ENCODE peak calls at places on chromosomes 2 and 18, in ten cellular contexts. M, E, P, O, Q, Z, U, W, V and H are unnamed samples.

GRCh38 chr2:122108186-122108585 is 352.7 kb downstream of the TSN start:
- DNase-seq in U (no peak), W (no peak), O (no peak), M (no peak), E (no peak), V (no peak), Z (no peak), P (no peak), Q (no peak), H (no peak)

GRCh38 chr2:120367649-120368048 is 21.7 kb downstream of the INHBB start:
- DNase-seq in U (no peak), Z (no peak), E (no peak), W (no peak), P (no peak), Q (no peak), V (no peak), M (no peak), O (no peak), H (no peak)

GRCh38 chr18:13380671-13381070 is 162.1 kb downstream of the LDLRAD4 start:
- DNase-seq in M (no peak), V (no peak), U (no peak), Z (no peak), Q (peak), E (no peak), P (no peak), W (no peak), O (no peak), H (no peak)

GRCh38 chr2:112658820-112659667 is 13.3 kb downstream of the SLC20A1 start:
- DNase-seq in U (no peak), Q (no peak), V (no peak), O (no peak), P (no peak), Z (no peak), E (no peak), W (no peak), M (no peak), H (no peak)

GRCh38 chr2:216119986-216120385 is 10.8 kb downstream of the XRCC5 start:
- DNase-seq in W (no peak), Q (no peak), U (no peak), M (no peak), O (no peak), P (no peak), Z (no peak), E (no peak), V (no peak), H (no peak)

GRCh38 chr2:75595541-75596395 is 35.0 kb upstream of the EVA1A start:
- DNase-seq in P (no peak), W (no peak), M (no peak), E (no peak), V (no peak), Z (no peak), Q (no peak), U (no peak), O (no peak), H (no peak)

GRCh38 chr2:207308519-207309224 is 142.9 kb upstream of the KLF7 start:
- DNase-seq in O (no peak), W (no peak), Q (no peak), M (no peak), E (no peak), V (no peak), U (no peak), Z (no peak), P (no peak), H (no peak)

GRCh38 chr2:65350714-65351113 is 81.7 kb downstream of the SPRED2 start:
- DNase-seq in M (peak), O (no peak), Z (peak), W (peak), Q (no peak), E (no peak), P (no peak), U (no peak), V (no peak), H (peak)

GRCh38 chr2:59301466-59302402 is 1060.6 kb upstream of the FANCL start:
- DNase-seq in O (no peak), P (peak), V (peak), M (no peak), Q (peak), E (no peak), U (peak), Z (peak), W (peak), H (peak)

GRCh38 chr2:231364961-231365810 is 30.3 kb upstream of the B3GNT7 start:
- DNase-seq in P (no peak), W (peak), V (peak), E (no peak), O (peak), Q (no peak), Z (no peak), U (peak), M (no peak), H (no peak)

GRCh38 chr18:45569566-45569965 is 45.7 kb upstream of the SLC14A2 start:
- DNase-seq in U (no peak), P (no peak), O (no peak), W (no peak), E (no peak), Q (no peak), Z (no peak), V (no peak), M (no peak), H (no peak)

GRCh38 chr18:59359576-59359952 is 499 bp upstream of the LMAN1 start:
- DNase-seq in P (no peak), E (no peak), W (no peak), Z (no peak), Q (no peak), M (no peak), O (no peak), V (no peak), U (no peak), H (no peak)

GRCh38 chr2:156064540-156064939 is 268.0 kb downstream of the NR4A2 start:
- DNase-seq in P (no peak), Q (no peak), E (no peak), M (no peak), V (no peak), U (no peak), Z (no peak), O (no peak), W (peak), H (no peak)

DNA sequence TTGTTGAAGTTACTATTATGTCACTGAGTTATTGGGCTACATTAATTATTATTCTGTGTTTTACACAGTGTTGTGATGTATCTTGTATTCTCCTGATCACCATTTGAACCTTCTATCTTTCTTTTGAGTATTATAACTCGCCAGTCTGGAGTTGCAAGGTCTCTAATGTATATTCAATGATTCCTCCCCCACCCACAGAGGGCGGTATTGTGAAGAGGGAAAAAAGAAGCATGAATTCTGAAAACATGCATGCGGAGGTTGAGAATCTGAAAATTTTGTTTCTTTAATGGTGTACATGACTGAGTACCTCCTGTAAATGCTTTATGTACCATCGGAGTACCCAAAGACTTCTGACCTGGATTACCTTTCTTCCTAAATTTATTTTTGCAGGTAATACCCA is 266.6 kb downstream of the NR4A2 start:
- DNase-seq in Z (peak), W (no peak), O (no peak), E (no peak), P (no peak), U (no peak), Q (no peak), V (peak), M (no peak), H (no peak)
- TF ChIP-seq CTCF in Z (peak), W (peak), O (no peak), E (no peak), P (no peak), U (no peak), Q (no peak), V (peak), M (peak), H (no peak)

GRCh38 chr2:20050712-20051517 is 513 bp downstream of the LAPTM4A start:
- DNase-seq in V (peak), Z (peak), E (peak), O (peak), P (peak), U (peak), Q (peak), W (peak), M (no peak), H (peak)
- TF ChIP-seq CTCF in V (no peak), Z (peak), E (peak), O (no peak), P (no peak), U (no peak), Q (no peak), W (peak), M (peak), H (peak)

GRCh38 chr2:193861557-193861956 is 1666.8 kb upstream of the TMEFF2 start:
- DNase-seq in W (no peak), P (no peak), O (no peak), V (no peak), Z (no peak), U (no peak), Q (no peak), E (no peak), M (no peak), H (no peak)
- TF ChIP-seq CTCF in W (no peak), P (no peak), O (no peak), V (peak), Z (no peak), U (no peak), Q (no peak), E (no peak), M (peak), H (no peak)

GRCh38 chr2:113720167-113720566 is 36.3 kb downstream of the SLC35F5 start:
- DNase-seq in P (no peak), V (no peak), U (no peak), Q (no peak), O (no peak), Z (no peak), M (no peak), E (no peak), W (peak), H (no peak)
- TF ChIP-seq CTCF in P (peak), V (peak), U (peak), Q (no peak), O (no peak), Z (no peak), M (peak), E (peak), W (no peak), H (no peak)

GRCh38 chr2:164657129-164657528 is 35.8 kb upstream of the GRB14 start:
- DNase-seq in W (peak), V (no peak), Q (no peak), O (no peak), Z (no peak), U (no peak), M (no peak), E (no peak), P (no peak), H (no peak)

GRCh38 chr2:164651361-164651760 is 30.1 kb upstream of the GRB14 start:
- DNase-seq in V (no peak), W (no peak), E (no peak), M (no peak), O (no peak), Z (no peak), Q (no peak), P (no peak), U (no peak), H (no peak)

GRCh38 chr2:164661349-164661748 is 40.1 kb upstream of the GRB14 start:
- DNase-seq in Z (no peak), W (peak), E (no peak), Q (no peak), U (no peak), O (no peak), P (no peak), M (no peak), V (no peak), H (no peak)

GRCh38 chr2:164655336-164655735 is 34.1 kb upstream of the GRB14 start:
- DNase-seq in M (no peak), O (no peak), V (no peak), U (no peak), Q (no peak), P (no peak), Z (no peak), W (peak), E (no peak), H (no peak)

GRCh38 chr2:164655750-164656149 is 34.5 kb upstream of the GRB14 start:
- DNase-seq in P (no peak), O (no peak), M (no peak), W (no peak), V (peak), Q (no peak), E (no peak), Z (no peak), U (no peak), H (no peak)
- TF ChIP-seq CTCF in P (no peak), O (no peak), M (no peak), W (no peak), V (no peak), Q (no peak), E (no peak), Z (no peak), U (no peak), H (no peak)

GRCh38 chr2:100228415-100228814 is 86.0 kb upstream of the AFF3 start:
- DNase-seq in M (no peak), O (no peak), Q (no peak), P (no peak), V (no peak), E (no peak), U (no peak), W (no peak), Z (no peak), H (no peak)
- TF ChIP-seq CTCF in M (no peak), O (no peak), Q (no peak), P (no peak), V (no peak), E (no peak), U (no peak), W (no peak), Z (no peak), H (no peak)

GRCh38 chr18:33946322-33946721 is 278.4 kb downstream of the NOL4 start:
- DNase-seq in O (no peak), W (peak), U (no peak), M (no peak), P (no peak), Z (no peak), Q (no peak), V (no peak), E (no peak), H (no peak)

GRCh38 chr18:33951031-33951430 is 273.7 kb downstream of the NOL4 start:
- DNase-seq in O (no peak), U (no peak), Q (no peak), Z (no peak), W (peak), V (no peak), E (no peak), P (no peak), M (no peak), H (no peak)
- TF ChIP-seq CTCF in O (no peak), U (no peak), Q (no peak), Z (no peak), W (no peak), V (no peak), E (no peak), P (no peak), M (no peak), H (no peak)

GRCh38 chr18:37536646-37537045 is 29.0 kb downstream of the CELF4 start:
- DNase-seq in O (no peak), Z (no peak), W (no peak), P (no peak), M (no peak), E (no peak), Q (no peak), V (no peak), U (no peak), H (no peak)

GRCh38 chr18:37532917-37533316 is 32.7 kb downstream of the CELF4 start:
- DNase-seq in P (no peak), Q (no peak), W (no peak), V (no peak), Z (no peak), U (no peak), E (no peak), O (no peak), M (no peak), H (no peak)

GRCh38 chr18:37534627-37535026 is 31.0 kb downstream of the CELF4 start:
- DNase-seq in Q (no peak), M (no peak), Z (peak), P (no peak), W (no peak), E (no peak), V (no peak), U (no peak), O (no peak), H (no peak)

GRCh38 chr18:37535968-37536367 is 29.6 kb downstream of the CELF4 start:
- DNase-seq in M (no peak), Q (no peak), E (no peak), U (no peak), Z (no peak), O (no peak), V (no peak), W (no peak), P (no peak), H (no peak)

DNA sequence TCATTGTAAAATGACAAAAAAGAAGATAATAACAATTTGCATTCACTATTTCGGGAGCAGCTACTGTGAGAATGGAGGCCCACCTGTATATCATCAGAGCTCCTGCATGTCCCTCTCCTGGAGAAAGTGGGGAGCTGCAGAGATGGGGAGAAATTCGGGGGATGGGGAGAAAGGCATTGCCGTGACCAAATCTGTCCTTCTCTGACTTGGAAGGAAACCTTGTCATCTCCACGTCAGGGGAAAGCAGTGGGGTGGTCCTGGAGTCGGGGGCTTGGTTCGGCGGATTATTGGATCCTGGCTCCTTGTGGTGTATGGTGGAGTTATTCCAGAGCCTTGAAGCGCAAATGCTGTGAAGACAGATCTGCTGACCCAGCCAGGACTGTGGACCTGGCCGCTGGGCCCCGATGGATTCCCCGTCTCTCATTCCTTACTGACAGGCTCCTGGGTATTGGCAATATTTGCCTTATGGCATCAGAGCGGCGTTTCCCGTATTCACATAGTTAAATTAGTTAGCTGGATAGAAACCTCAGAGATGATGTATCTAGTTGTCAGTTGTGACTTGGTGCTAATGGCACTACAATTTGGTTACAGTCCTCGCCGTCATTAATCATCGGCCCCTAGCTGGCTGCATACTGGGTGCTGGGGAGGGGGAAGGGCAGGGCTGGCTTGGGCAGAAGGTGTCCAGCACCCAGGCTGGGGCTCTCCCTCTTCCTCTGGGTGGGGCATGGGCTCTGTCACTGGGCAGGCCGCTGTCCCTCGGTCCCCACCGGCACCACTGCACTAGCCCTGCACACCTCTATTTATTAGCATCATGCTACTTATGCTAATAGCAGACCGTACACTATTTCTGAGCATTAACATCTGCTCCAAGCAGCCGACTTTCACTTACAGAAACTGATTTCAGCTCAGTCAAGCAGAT is 31.7 kb downstream of the CELF4 start:
- DNase-seq in Q (no peak), M (no peak), O (no peak), P (no peak), Z (peak), E (no peak), U (no peak), W (no peak), V (no peak), H (no peak)
- TF ChIP-seq CTCF in Q (no peak), M (no peak), O (no peak), P (no peak), Z (no peak), E (no peak), U (peak), W (no peak), V (no peak), H (no peak)